ENCODE peak calls at places on chromosome 5, in nine cellular contexts. S is stomach, Z is mucosa of descending colon, K is H1, D is lower lobe of right lung, V is ovary, M is gastrocnemius medialis, B is psoas muscle, W is cardiac muscle cell. N is an unnamed sample.

GRCh38 chr5:82413302-82414042 is 135.3 kb upstream of the RPS23 start:
- DNase-seq in S (no peak), Z (no peak), K (no peak), D (no peak), V (no peak), M (no peak), B (no peak), W (peak; percentile 91), N (no peak)

GRCh38 chr5:116576043-116576713 is 1.6 kb upstream of the SEMA6A start:
- DNase-seq in S (peak; percentile 55), Z (peak; percentile 68), K (peak; percentile 83), D (peak; percentile 63), V (peak; percentile 55), M (no peak), B (peak; percentile 79), W (peak; percentile 76), N (peak; percentile 59)

GRCh38 chr5:26310415-26310814 is 728.0 kb downstream of the CDH9 start:
- DNase-seq in S (no peak), Z (no peak), K (no peak), D (no peak), V (no peak), M (no peak), B (no peak), W (no peak), N (no peak)

GRCh38 chr5:149801307-149801985 is 71.3 kb downstream of the PPARGC1B start:
- DNase-seq in S (no peak), Z (no peak), K (no peak), D (no peak), V (no peak), M (no peak), B (no peak), W (no peak), N (no peak)

GRCh38 chr5:170307575-170308465 is 10.2 kb upstream of the LCP2 start:
- DNase-seq in S (peak; percentile 72), Z (peak; percentile 35), K (no peak), D (peak; percentile 78), V (peak; percentile 80), M (peak; percentile 69), B (peak; percentile 79), W (peak; percentile 97), N (peak; percentile 10)

GRCh38 chr5:95712347-95712958 is 18.7 kb upstream of the RHOBTB3 start:
- DNase-seq in S (no peak), Z (no peak), K (no peak), D (no peak), V (no peak), M (no peak), B (no peak), W (peak; percentile 62), N (peak; percentile 95)

GRCh38 chr5:60366489-60366888 is 333.5 kb downstream of the DEPDC1B start:
- DNase-seq in S (no peak), Z (no peak), K (no peak), D (no peak), V (no peak), M (no peak), B (no peak), W (no peak), N (no peak)

GRCh38 chr5:58983496-58983895 is 400.6 kb downstream of the RAB3C start:
- DNase-seq in S (no peak), Z (no peak), K (no peak), D (no peak), V (no peak), M (no peak), B (no peak), W (no peak), N (no peak)

GRCh38 chr5:178437296-178438075 is 152.7 kb downstream of the COL23A1 start:
- DNase-seq in S (no peak), Z (no peak), K (no peak), D (peak; percentile 22), V (no peak), M (no peak), B (no peak), W (no peak), N (no peak)

GRCh38 chr5:131747180-131748105 is 49.4 kb downstream of the FNIP1 start:
- DNase-seq in S (no peak), Z (no peak), K (no peak), D (no peak), V (no peak), M (no peak), B (no peak), W (peak; percentile 49), N (no peak)

GRCh38 chr5:168328804-168329203 is 37.4 kb downstream of the WWC1 start:
- DNase-seq in S (peak; percentile 53), Z (peak; percentile 84), K (no peak), D (no peak), V (no peak), M (no peak), B (no peak), W (no peak), N (peak; percentile 96)

GRCh38 chr5:114360816-114361723 is 800 bp upstream of the KCNN2 start:
- DNase-seq in S (no peak), Z (peak; percentile 42), K (peak; percentile 72), D (no peak), V (no peak), M (no peak), B (peak; percentile 51), W (no peak), N (no peak)

GRCh38 chr5:64895748-64896147 is 127.0 kb downstream of the CWC27 start:
- DNase-seq in S (no peak), Z (no peak), K (no peak), D (no peak), V (no peak), M (no peak), B (no peak), W (no peak), N (no peak)

DNA sequence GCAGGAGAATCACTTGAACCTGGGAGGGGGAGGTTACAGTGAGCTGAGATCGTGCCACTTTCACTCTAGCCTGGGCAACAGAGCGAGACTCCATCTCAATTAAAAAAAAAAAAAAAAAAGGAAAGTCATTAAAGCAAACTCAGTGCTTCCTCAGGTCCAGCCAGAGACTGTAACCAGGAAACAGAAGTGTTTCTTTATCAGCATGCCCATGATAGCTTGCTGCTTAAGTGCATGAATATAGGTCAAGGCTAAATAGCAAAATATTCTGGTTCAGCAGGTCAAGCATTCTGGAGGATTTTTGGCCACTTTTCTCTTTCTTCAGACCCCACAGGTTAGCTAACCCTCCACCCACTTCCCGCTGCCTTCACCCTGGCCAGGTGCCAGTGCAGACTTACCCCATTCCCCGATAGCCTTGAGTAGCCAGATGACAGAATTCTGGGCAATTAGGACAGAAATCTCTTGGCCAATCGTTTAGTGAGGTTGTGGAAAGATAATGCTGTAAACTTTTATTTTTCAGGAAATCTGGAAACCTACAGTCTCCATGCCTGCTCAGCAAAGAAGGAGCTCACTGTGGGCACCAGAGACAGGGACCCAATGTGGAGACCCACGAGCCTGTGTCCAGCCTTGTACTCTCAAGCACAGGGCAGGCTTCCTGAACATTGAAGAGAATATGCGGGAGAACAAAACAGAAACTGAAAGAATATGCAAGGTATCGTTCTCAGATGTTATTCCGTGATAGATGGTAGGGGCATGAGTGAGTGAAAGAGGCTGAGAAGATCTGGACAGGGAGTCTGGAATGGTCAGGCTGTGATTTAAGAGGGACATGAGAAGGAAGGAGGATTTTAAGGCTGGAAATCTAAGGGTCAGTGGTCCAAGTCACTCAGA is 4.2 kb upstream of the UGT3A2 start:
- DNase-seq in S (no peak), Z (no peak), K (no peak), D (peak; percentile 53), V (no peak), M (no peak), B (no peak), W (no peak), N (no peak)
- H3K4me3 ChIP-seq in S (peak overlapping the region; percentile 14), Z (no peak overlapping the region), K (no peak overlapping the region), D (peak overlapping the region; percentile 33), V (no peak overlapping the region), M (no peak overlapping the region), B (peak overlapping the region; percentile 25), W (no peak overlapping the region), N (no peak overlapping the region)

GRCh38 chr5:132838516-132839282 is 8.3 kb upstream of the SHROOM1 start:
- DNase-seq in S (no peak), Z (peak; percentile 46), K (no peak), D (no peak), V (no peak), M (no peak), B (no peak), W (no peak), N (no peak)
- H3K4me1 ChIP-seq in S (peaks cover 19% of the 10 kb centered on the region), Z (peaks cover 44% of the 10 kb centered on the region), K (no peaks in the 10 kb centered on the region), D (peaks cover 23% of the 10 kb centered on the region), V (no peaks in the 10 kb centered on the region), M (no peaks in the 10 kb centered on the region), B (no peaks in the 10 kb centered on the region), W (no peaks in the 10 kb centered on the region), N (peaks cover 37% of the 10 kb centered on the region)

DNA sequence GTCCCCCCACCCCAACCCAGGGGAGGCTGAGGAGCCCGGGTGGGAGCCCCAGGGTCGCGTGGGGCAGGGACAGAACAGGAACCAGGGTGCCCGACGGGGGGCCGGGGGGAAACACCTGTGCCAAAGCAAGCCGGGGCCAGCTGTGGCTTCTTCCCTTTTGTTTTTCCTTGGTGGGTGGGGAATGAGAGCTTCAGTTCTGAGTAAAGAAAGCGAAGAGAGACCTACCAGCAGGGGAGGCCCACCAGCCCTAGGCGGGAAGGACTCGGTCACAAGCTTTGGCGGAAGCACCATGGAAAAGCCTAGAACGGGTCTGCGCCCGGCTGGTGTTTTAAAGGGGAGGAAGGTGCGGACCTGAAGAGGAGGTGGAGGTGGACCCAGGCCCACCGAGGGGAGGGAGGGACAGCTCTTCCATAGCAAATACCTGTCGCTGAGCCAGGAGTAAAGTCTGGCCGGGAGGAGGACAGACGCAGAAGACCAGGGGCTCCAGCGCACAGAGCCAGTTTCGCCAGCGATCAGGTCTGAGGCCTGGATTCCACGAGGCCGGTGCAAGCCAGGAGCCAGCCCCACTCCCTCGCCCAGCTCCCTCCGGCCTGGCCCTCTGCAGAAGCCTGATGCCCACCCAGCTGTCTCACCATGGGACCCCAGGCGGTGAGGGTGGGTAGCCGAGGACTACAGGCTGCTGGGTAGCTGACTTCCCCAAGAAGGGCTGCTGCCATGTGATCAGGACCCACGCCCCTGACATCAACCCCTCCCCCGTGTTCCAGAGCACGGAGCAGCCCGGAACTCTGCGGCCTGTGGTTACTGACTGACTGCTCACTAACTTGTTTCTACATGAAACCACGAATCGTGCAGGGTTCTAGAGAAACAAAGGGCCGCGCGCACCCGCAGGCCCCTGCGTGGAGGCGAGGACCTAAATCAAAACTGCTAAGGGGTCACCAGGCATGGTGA is 849 bp upstream of the MGAT1 start:
- DNase-seq in S (peak; percentile 69), Z (peak; percentile 82), K (no peak), D (peak; percentile 93), V (peak; percentile 64), M (peak; percentile 56), B (peak; percentile 84), W (peak; percentile 39), N (no peak)
- TF ChIP-seq CTCF in S (no peak), Z (no peak), K (peak; percentile 12), D (no peak), V (no peak), M (no peak), B (no peak), W (peak; percentile 19), N (peak; percentile 25)

DNA sequence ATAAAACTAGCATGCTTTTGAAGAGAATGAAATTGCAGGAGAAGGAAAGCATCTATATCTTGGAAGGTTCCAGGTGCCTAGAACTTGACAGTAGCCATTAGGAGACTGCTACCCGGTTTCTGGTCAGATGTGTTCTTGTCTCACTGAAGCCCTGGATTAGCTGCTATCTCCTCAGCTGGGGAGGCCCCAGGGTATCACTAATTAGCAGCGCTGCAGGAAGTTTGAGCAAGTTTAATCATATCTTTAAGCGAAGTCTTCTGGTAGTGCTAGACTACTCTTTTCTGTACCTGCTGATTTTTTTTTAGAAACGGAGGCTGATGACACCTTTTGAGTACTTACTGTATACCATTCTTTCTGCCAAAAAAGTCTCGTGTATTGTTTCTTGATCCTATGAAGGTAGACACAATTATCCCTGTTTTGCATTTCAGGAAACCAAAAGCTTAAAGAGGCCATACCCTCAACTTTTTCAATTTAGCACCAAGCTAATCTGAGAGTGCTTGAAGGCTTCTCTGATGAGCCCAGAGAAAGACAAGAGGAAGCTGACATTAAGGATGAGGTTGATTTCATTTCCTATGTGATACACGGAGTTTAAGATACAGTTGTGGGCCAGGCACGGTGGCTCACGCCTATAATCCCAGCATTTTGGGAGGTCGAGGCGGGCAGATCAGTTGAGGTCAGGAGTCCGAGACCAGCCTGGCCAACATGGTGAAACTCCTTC is 201.3 kb downstream of the ARHGAP26 start:
- DNase-seq in S (no peak), Z (no peak), K (no peak), D (no peak), V (no peak), M (no peak), B (no peak), W (no peak), N (no peak)
- H3K4me3 ChIP-seq in S (no peak overlapping the region), Z (no peak overlapping the region), K (no peak overlapping the region), D (no peak overlapping the region), V (no peak overlapping the region), M (no peak overlapping the region), B (no peak overlapping the region), W (no peak overlapping the region), N (no peak overlapping the region)